ENCODE peak calls at places on chromosomes 4 and X, in five cellular contexts. Q is trophoblast cell, P is IMR-90, L is H1, R is neuronal stem cell. J is an unnamed sample.
A peak's percentile ranks its signal among the peaks of the same experiment; 100 is the strongest.

GRCh38 chr4:107801766-107802211 is 22.9 kb upstream of the SGMS2 start:
- DNase-seq in Q (no peak), P (peak; percentile 27), L (no peak), R (no peak), J (no peak)

GRCh38 chrX:47854474-47854873 is 17.8 kb downstream of the ZNF81 start:
- DNase-seq in L (peak; percentile 43), Q (peak; percentile 9), R (no peak), P (peak; percentile 13), J (peak; percentile 29)

GRCh38 chr4:152063301-152064235 is 302.8 kb upstream of the GATB start:
- DNase-seq in L (no peak), P (no peak), Q (peak; percentile 87), R (no peak), J (peak; percentile 47)

GRCh38 chr4:159926871-159927270 is 824.0 kb downstream of the RAPGEF2 start:
- DNase-seq in L (no peak), P (no peak), Q (no peak), R (no peak), J (no peak)

GRCh38 chr4:109378076-109378475 is 55.5 kb upstream of the SEC24B start:
- DNase-seq in Q (no peak), P (no peak), R (no peak), L (no peak), J (no peak)

GRCh38 chr4:125187221-125187620 is 127.5 kb upstream of the FAT4 start:
- DNase-seq in P (peak; percentile 75), L (no peak), R (no peak), Q (no peak), J (no peak)

GRCh38 chrX:49039598-49040375 is 3.4 kb downstream of the TFE3 start:
- DNase-seq in P (peak; percentile 94), Q (peak; percentile 74), L (peak; percentile 68), R (peak; percentile 74), J (peak; percentile 99)

GRCh38 chr4:151407018-151407417 is 2.0 kb upstream of the FHIP1A start:
- DNase-seq in Q (no peak), L (no peak), P (no peak), R (no peak), J (no peak)

DNA sequence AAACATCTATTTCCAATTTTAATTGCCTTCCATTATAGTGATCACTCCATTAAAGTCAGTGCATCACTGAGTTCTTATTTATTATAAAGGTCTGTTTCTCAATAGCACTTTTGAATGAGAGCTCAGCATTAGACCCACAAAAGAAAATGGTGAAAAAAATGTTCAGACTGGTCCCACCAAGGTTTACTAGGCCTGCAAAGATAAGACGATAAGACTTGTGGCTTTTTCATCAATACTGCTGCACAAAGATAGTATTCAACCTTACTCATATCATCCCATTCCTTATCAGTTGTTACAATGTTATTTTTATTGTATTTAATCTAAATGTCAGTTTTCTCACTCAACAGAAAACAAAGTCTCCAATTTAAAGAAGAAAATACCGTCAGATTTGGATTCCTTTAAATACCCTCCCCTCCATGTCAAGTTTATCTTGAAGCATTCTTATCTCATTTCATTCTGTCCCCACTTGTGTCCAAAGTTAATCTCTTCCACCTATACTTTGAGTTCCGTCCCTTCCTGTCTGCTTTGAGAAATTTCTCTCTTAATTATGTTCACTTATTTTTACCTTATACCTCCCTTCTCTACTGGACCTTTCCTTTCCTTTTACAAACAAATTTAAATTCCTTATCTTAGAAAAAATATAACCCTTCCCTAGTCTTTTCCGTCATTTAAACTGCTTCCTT is 140.0 kb downstream of the GASK1B start:
- DNase-seq in L (no peak), R (no peak), P (no peak), Q (no peak), J (no peak)
- H4K8ac ChIP-seq in L (no peak overlapping the region), R (no peak overlapping the region), P (no peak overlapping the region), Q (no peak overlapping the region), J (no peak overlapping the region)

GRCh38 chr4:115234405-115235093 is 121.1 kb upstream of the NDST4 start:
- DNase-seq in R (no peak), L (no peak), P (no peak), Q (peak; percentile 19), J (peak; percentile 92)
- H3K4me3 ChIP-seq in R (no peak overlapping the region), L (no peak overlapping the region), P (no peak overlapping the region), Q (no peak overlapping the region), J (no peak overlapping the region)

DNA sequence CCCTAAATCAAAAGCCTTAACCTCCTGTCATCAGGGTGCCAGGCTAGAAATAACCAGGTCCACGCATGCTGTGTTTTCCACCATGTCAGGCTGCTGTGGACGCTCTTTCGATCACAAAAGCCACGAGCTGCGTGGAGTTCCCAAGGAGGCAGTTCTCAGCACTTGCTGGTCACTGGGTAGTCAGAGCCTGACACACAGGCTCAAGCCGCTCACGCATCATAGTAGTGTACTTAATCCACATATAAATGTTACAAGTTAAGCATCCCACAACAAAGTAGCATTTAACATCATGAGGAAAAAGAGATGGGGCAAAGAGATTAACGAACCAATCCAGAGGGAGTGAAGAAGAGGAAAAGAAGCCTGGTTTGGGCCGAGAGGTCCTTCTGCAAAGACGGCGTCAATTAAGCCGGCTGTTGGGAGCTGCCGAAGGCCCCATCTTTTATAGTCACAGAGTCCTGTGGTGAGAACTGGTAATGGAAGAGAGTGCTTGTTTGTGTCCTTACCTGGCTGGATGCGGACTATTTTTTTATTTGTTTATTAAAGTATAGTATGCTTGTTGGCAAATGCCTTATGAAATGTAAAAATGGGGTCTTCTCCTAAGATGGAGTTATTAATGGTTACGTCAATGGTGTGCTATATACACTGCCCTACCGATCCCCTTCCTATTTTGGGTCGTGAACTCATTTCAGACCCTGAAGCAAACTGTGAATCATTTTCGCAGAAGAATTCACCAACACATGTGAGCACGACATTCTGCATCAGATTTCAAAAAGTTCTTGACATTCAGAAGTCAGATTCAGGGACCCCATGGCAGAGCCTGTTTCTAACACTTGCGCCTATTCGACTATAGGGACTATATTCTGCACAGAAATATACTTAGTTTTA is 675 bp downstream of the PRIMPOL start:
- DNase-seq in Q (peak; percentile 34), P (peak; percentile 65), L (no peak), R (peak; percentile 11), J (peak; percentile 60)
- H4K8ac ChIP-seq in Q (peak overlapping the region; percentile 98), P (peak overlapping the region; percentile 94), L (peak overlapping the region; percentile 88), R (no peak overlapping the region), J (no peak overlapping the region)

GRCh38 chrX:53421125-53421524 is 1.3 kb downstream of the SMC1A start:
- DNase-seq in P (no peak), L (no peak), Q (no peak), R (no peak), J (no peak)
- H3K4me3 ChIP-seq in P (peak overlapping the region; percentile 71), L (peak overlapping the region; percentile 78), Q (no peak overlapping the region), R (peak overlapping the region; percentile 67), J (peak overlapping the region; percentile 82)

GRCh38 chr4:17316566-17316965 is 195.3 kb downstream of the QDPR start:
- DNase-seq in P (peak; percentile 70), L (no peak), R (no peak), Q (peak; percentile 14), J (no peak)
- H4K8ac ChIP-seq in P (peak overlapping the region; percentile 95), L (no peak overlapping the region), R (no peak overlapping the region), Q (no peak overlapping the region), J (no peak overlapping the region)

J was measured in mesendoderm.